ENCODE peak calls at places on chromosome 1, in five cellular contexts. G is brain microvascular endothelial cell, V is aorta, K is adrenal gland, R is endothelial cell of umbilical vein. N is an unnamed sample. For H3K36me3, the result is how much of the 10 kb centered on the place peaks cover.

GRCh38 chr1:98331232-98331631 is 330.3 kb upstream of the SNX7 start:
- DNase-seq in G (peak), V (no peak), K (no peak), R (peak), N (no peak)

GRCh38 chr1:204128964-204129896 is 22.6 kb downstream of the ETNK2 start:
- DNase-seq in G (peak), V (peak), K (peak), R (peak), N (peak)

GRCh38 chr1:221487781-221488520 is 253.9 kb downstream of the DUSP10 start:
- DNase-seq in G (peak), V (no peak), K (no peak), R (no peak), N (no peak)

GRCh38 chr1:36159614-36160387 is 3.8 kb downstream of the MAP7D1 start:
- DNase-seq in G (no peak), V (no peak), K (no peak), R (no peak), N (no peak)

GRCh38 chr1:191290441-191290840 is 812.8 kb upstream of the BRINP3 start:
- DNase-seq in G (no peak), V (no peak), K (no peak), R (no peak), N (no peak)

GRCh38 chr1:229557214-229557850 is 1.2 kb downstream of the ABCB10 start:
- DNase-seq in G (no peak), V (no peak), K (no peak), R (peak), N (no peak)

GRCh38 chr1:216626394-216627067 is 96.7 kb downstream of the ESRRG start:
- DNase-seq in G (no peak), V (no peak), K (peak), R (no peak), N (no peak)

GRCh38 chr1:178774263-178774662 is 49.2 kb downstream of the RALGPS2 start:
- DNase-seq in G (no peak), V (no peak), K (no peak), R (peak), N (no peak)

GRCh38 chr1:105138445-105138821 is 1388.7 kb downstream of the AMY1C start:
- DNase-seq in G (no peak), V (no peak), K (no peak), R (no peak), N (no peak)

GRCh38 chr1:30798389-30798951 is 40.9 kb upstream of the LAPTM5 start:
- DNase-seq in G (no peak), V (peak), K (peak), R (no peak), N (no peak)

GRCh38 chr1:177209357-177209756 is 38.6 kb downstream of the BRINP2 start:
- DNase-seq in G (peak), V (peak), K (peak), R (peak), N (peak)

GRCh38 chr1:32886012-32886827 is at the start of gene HPCA:
- DNase-seq in G (peak), V (peak), K (peak), R (peak), N (no peak)

GRCh38 chr1:201461783-201462441 is 7.1 kb downstream of the PHLDA3 start:
- DNase-seq in G (peak), V (peak), K (peak), R (peak), N (peak)

GRCh38 chr1:234599617-234600417 is 10.2 kb downstream of the IRF2BP2 start:
- DNase-seq in G (peak), V (peak), K (peak), R (peak), N (peak)

GRCh38 chr1:59570524-59570923 is 244.2 kb upstream of the HOOK1 start:
- DNase-seq in G (peak), V (peak), K (no peak), R (peak), N (no peak)

GRCh38 chr1:162942903-162943567 is 82.1 kb upstream of the CCDC190 start:
- DNase-seq in G (no peak), V (no peak), K (no peak), R (no peak), N (no peak)

GRCh38 chr1:161379071-161379470 is 11.4 kb upstream of the CFAP126 start:
- DNase-seq in G (no peak), V (peak), K (no peak), R (no peak), N (no peak)

GRCh38 chr1:54352755-54353154 is 53.4 kb downstream of the SSBP3 start:
- DNase-seq in G (no peak), V (no peak), K (no peak), R (no peak), N (no peak)

GRCh38 chr1:110155878-110156522 is 5.7 kb downstream of the SLC6A17 start:
- DNase-seq in G (peak), V (peak), K (peak), R (peak), N (peak)

GRCh38 chr1:155671750-155672149 is 16.8 kb downstream of the YY1AP1 start:
- DNase-seq in G (no peak), V (no peak), K (no peak), R (no peak), N (no peak)
- H3K36me3 ChIP-seq in G (half or more), V (under half), K (under half), R (under half), N (under half)

DNA sequence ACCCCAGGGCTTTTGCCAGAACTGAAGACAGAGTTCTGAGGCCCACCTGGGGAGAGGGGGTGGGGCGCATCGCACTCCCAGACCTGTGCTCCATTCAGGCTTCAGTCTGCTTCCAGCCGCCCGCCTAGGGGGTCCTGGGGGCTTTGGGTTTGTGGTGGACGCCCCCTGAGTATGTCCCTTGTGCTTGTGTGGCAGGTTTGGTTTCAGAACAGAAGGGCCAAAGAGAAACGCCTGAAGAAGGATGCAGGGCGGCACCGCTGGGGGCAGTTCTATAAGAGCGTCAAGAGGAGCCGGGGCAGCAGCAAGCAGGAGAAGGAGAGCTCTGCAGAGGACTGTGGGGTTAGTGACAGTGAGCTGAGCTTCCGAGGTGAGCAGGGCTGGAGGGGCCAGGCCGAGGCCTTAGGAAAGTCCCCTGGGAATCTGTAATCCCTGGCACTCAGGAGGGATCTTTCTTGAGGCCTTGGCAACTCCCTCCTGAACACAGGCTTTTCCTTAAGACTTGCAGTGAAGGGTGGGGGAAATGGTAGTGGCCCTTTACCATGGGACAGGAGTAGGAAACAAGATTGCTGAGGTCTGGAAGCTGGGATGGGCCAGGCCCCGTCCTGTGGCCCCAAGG is 41.7 kb downstream of the LHX4 start:
- DNase-seq in G (no peak), V (no peak), K (no peak), R (no peak), N (no peak)
- H3K27ac ChIP-seq in G (no peak), V (no peak), K (no peak), R (no peak), N (no peak)

DNA sequence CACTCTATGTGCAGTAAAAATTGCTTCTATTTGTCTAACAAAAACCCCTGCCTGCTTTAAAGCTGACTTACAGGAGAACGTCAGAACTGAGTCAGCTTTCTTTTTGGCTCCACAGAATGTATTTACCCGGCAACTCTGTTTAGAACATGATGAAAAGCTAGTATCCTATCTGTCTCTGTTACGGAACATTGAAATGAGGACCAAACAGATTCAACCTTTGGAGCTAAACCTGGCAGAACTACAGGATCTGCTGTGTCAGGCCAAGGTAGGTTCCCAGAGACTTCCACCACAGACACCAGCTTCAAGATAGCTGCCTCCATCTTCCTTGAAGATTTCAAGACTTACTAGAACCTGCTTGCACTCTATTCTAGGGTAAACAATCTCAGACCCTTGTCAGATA is 132.6 kb downstream of the MACF1 start:
- DNase-seq in G (no peak), V (no peak), K (no peak), R (no peak), N (no peak)
- H3K36me3 ChIP-seq in G (half or more), V (under half), K (under half), R (under half), N (under half)

DNA sequence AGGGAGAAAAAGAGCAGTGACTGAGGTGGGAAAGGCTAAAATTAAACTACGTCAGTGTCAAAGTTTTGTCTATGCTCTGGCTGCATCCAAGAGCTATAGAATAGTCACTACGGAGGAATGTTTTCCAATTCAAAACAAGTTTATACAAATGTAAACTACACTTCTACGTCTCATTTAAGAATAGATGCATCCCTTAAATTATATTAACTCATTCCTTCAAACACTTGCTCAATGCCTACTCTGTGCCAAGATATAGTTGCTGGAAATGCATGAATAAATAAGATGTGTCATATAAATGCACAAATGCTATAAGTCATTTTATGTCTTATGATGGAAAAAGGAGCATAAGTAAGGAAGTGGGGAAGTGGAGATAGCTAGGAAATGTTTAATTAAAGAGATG is 4.2 kb upstream of the COLGALT2 start:
- DNase-seq in G (no peak), V (no peak), K (no peak), R (no peak), N (no peak)
- H3K27ac ChIP-seq in G (no peak), V (no peak), K (no peak), R (no peak), N (no peak)

GRCh38 chr1:43591181-43591580 is 58.8 kb upstream of the KDM4A start:
- DNase-seq in G (no peak), V (no peak), K (no peak), R (no peak), N (no peak)

GRCh38 chr1:43596579-43596978 is 53.4 kb upstream of the KDM4A start:
- DNase-seq in G (no peak), V (no peak), K (no peak), R (no peak), N (no peak)

GRCh38 chr1:43592051-43592665 is 57.8 kb upstream of the KDM4A start:
- DNase-seq in G (no peak), V (no peak), K (no peak), R (no peak), N (no peak)

GRCh38 chr1:43590389-43590788 is 59.6 kb upstream of the KDM4A start:
- DNase-seq in G (no peak), V (no peak), K (no peak), R (no peak), N (no peak)

DNA sequence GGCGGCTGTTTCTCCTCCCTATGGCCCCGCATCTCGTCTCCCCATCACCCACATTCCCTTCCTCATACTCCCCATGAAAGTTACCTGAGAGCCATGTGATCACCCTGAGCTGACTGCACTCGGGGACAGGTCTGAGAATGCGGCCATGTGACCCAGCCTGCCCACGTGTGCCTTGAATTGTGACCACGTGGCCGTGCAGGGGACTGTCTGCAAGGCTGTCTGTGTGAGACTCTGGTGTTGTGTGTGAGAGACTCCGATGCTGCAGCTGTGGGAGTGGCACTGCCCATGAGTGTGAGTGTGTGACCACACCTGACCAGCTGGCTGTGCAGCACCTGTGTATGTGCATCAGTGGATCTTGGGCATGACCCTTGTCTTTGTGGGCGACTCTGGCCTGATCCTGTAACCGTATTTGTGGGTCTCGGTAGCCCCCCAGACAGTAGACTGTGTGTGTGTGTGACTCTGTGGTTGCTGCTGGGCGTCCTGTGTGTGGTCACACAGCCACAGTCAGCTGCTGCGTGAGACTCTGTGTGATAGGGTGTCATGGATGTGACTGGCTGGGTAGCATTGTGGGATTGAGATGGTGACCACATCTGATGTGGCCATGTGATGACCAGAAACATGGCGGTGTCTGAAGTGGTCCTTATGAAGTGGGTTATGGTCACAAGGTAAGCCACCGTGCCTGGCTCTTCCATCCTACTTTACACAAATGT is 56.8 kb upstream of the KDM4A start:
- DNase-seq in G (no peak), V (no peak), K (no peak), R (no peak), N (no peak)
- H3K36me3 ChIP-seq in G (under half), V (under half), K (under half), R (half or more), N (under half)

GRCh38 chr1:67816096-67816493 is 17.2 kb downstream of the GNG12 start:
- DNase-seq in G (no peak), V (no peak), K (no peak), R (no peak), N (no peak)
- H3K27ac ChIP-seq in G (no peak), V (peak), K (no peak), R (no peak), N (no peak)

N was measured in uterus.